ENCODE peak calls at places on chromosome 7, in six cellular contexts. Z is bronchial epithelial cell, R is T-cell, K is GM12892, D is GM20000, X is T-helper 2 cell. C is an unnamed sample.

GRCh38 chr7:2612445-2613112 is 19.2 kb upstream of the TTYH3 start:
- DNase-seq in Z (no peak), R (no peak), K (peak; percentile 53), D (no peak), X (no peak), C (no peak)

GRCh38 chr7:87058739-87059524 is 522 bp downstream of the ELAPOR2 start:
- DNase-seq in Z (no peak), R (peak; percentile 19), K (no peak), D (no peak), X (no peak), C (peak; percentile 18)

GRCh38 chr7:130024390-130024789 is 26.8 kb downstream of the ZC3HC1 start:
- DNase-seq in Z (no peak), R (no peak), K (no peak), D (no peak), X (no peak), C (no peak)

GRCh38 chr7:140625908-140626868 is 14.4 kb downstream of the DENND2A start:
- DNase-seq in Z (peak; percentile 75), R (no peak), K (no peak), D (no peak), X (no peak), C (no peak)

GRCh38 chr7:2661096-2661449 is 26.9 kb upstream of the AMZ1 start:
- DNase-seq in Z (no peak), R (no peak), K (no peak), D (no peak), X (no peak), C (no peak)

GRCh38 chr7:92631067-92631829 is 41.1 kb upstream of the FAM133B start:
- DNase-seq in Z (no peak), R (no peak), K (no peak), D (peak; percentile 37), X (peak; percentile 86), C (no peak)

GRCh38 chr7:91434821-91435220 is 170.6 kb downstream of the FZD1 start:
- DNase-seq in Z (no peak), R (no peak), K (no peak), D (no peak), X (no peak), C (no peak)

GRCh38 chr7:80151274-80151665 is 16.6 kb downstream of the GNAI1 start:
- DNase-seq in Z (no peak), R (no peak), K (no peak), D (no peak), X (peak; percentile 81), C (no peak)

GRCh38 chr7:44050915-44051560 is 6.5 kb downstream of the DBNL start:
- DNase-seq in Z (no peak), R (no peak), K (no peak), D (no peak), X (no peak), C (no peak)

GRCh38 chr7:137287651-137288258 is 55.8 kb downstream of the PTN start:
- DNase-seq in Z (no peak), R (no peak), K (no peak), D (no peak), X (no peak), C (no peak)

GRCh38 chr7:32250494-32251260 is 180.5 kb upstream of the PDE1C start:
- DNase-seq in Z (no peak), R (no peak), K (no peak), D (no peak), X (peak; percentile 50), C (no peak)

GRCh38 chr7:128069367-128070364 is 38.4 kb upstream of the LRRC4 start:
- DNase-seq in Z (no peak), R (no peak), K (no peak), D (no peak), X (no peak), C (no peak)

GRCh38 chr7:47803846-47804245 is 144.4 kb downstream of the PKD1L1 start:
- DNase-seq in Z (no peak), R (no peak), K (no peak), D (no peak), X (no peak), C (no peak)

GRCh38 chr7:149202831-149203231 is 7.5 kb downstream of the ZNF282 start:
- DNase-seq in Z (no peak), R (no peak), K (no peak), D (no peak), X (peak; percentile 94), C (no peak)

GRCh38 chr7:50791921-50792341 is 9.2 kb upstream of the GRB10 start:
- DNase-seq in Z (peak; percentile 49), R (no peak), K (no peak), D (no peak), X (no peak), C (no peak)

GRCh38 chr7:130491841-130492518 is at the start of gene MEST:
- DNase-seq in Z (no peak), R (peak; percentile 12), K (no peak), D (no peak), X (no peak), C (no peak)